ENCODE peak calls at places on chromosome 13, in five cellular contexts. X is prostate gland, U is Peyer's patch, P is stomach, E is right lobe of liver. Z is an unnamed sample. For H3K27me3, the result is how much of the 10 kb centered on the place peaks cover.

GRCh38 chr13:43405457-43405856 is 381.3 kb downstream of the ENOX1 start:
- DNase-seq in E (no peak), U (no peak), X (no peak), P (no peak), Z (no peak)

GRCh38 chr13:107730835-107731234 is 484.5 kb downstream of the LIG4 start:
- DNase-seq in E (no peak), P (no peak), U (no peak), X (no peak), Z (no peak)

GRCh38 chr13:72648513-72649065 is 78.8 kb downstream of the MZT1 start:
- DNase-seq in U (no peak), P (no peak), E (no peak), X (no peak), Z (no peak)

GRCh38 chr13:73174521-73175010 is 115.8 kb downstream of the KLF5 start:
- DNase-seq in P (no peak), U (no peak), X (no peak), E (no peak), Z (no peak)

GRCh38 chr13:59635591-59635990 is 528.1 kb downstream of the DIAPH3 start:
- DNase-seq in U (no peak), E (no peak), X (no peak), P (no peak), Z (no peak)

GRCh38 chr13:109275848-109276247 is 510.5 kb downstream of the IRS2 start:
- DNase-seq in X (peak), E (no peak), U (peak), P (no peak), Z (no peak)

GRCh38 chr13:34421849-34422475 is 520.1 kb upstream of the NBEA start:
- DNase-seq in E (no peak), U (no peak), X (no peak), P (no peak), Z (no peak)

GRCh38 chr13:19910336-19911072 is 47.1 kb upstream of the ZMYM5 start:
- DNase-seq in P (peak), U (no peak), X (no peak), E (no peak), Z (no peak)

GRCh38 chr13:101499406-101499805 is 46.9 kb downstream of the ITGBL1 start:
- DNase-seq in E (no peak), U (no peak), X (no peak), P (no peak), Z (no peak)

GRCh38 chr13:95781016-95781415 is 104.1 kb downstream of the DNAJC3 start:
- DNase-seq in U (no peak), E (no peak), X (no peak), P (no peak), Z (no peak)

GRCh38 chr13:31922724-31923123 is 108.8 kb upstream of the FRY start:
- DNase-seq in U (no peak), E (no peak), P (no peak), X (no peak), Z (no peak)

GRCh38 chr13:79645569-79645968 is 164.6 kb downstream of the NDFIP2 start:
- DNase-seq in X (no peak), U (no peak), E (no peak), P (no peak), Z (no peak)

DNA sequence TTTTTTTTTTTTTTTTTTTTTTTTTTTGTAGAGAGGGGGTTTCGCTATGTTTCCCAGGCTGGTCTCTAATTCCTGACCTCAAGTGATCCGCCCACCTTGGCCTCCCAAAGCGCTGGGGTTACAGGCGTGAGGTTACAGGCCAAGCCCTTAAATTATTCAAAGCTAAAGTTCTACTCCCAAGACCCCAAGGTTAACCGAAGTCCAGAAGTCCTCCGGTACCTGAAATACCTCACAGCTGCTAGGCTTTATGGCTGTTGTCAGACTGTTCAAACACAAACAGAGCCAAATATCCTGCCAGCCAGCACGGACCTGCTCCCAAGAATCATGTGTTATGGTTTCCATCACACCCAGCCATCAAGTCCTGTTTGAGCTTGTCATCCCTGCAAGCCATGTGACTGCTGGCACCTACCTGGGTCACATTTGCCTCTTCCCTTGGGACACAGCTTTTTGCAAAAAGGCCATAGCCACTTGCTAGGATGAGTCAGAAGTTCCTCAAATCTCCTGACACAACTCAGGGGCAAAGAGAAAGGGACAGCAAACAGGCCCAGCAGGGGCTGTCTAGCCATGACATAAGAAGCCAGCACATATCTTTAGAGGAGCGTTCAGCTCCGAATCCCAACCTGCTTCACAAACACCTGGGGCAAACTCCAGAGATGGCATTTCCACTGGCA is 129.9 kb downstream of the FOXO1 start:
- DNase-seq in U (no peak), X (peak), E (peak), P (peak), Z (no peak)
- TF ChIP-seq POLR2A in U (no peak), X (no peak), E (no peak), P (no peak), Z (no peak)

GRCh38 chr13:50126378-50127016 is 111.3 kb downstream of the KCNRG start:
- DNase-seq in P (no peak), X (no peak), E (no peak), U (peak), Z (no peak)
- H3K27me3 ChIP-seq in P (under half), X (under half), E (under half), U (under half), Z (under half)

GRCh38 chr13:38670627-38671026 is 16.2 kb upstream of the FREM2 start:
- DNase-seq in X (no peak), E (no peak), P (no peak), U (no peak), Z (no peak)
- TF ChIP-seq CTCF in X (peak), E (no peak), P (no peak), U (no peak), Z (no peak)

DNA sequence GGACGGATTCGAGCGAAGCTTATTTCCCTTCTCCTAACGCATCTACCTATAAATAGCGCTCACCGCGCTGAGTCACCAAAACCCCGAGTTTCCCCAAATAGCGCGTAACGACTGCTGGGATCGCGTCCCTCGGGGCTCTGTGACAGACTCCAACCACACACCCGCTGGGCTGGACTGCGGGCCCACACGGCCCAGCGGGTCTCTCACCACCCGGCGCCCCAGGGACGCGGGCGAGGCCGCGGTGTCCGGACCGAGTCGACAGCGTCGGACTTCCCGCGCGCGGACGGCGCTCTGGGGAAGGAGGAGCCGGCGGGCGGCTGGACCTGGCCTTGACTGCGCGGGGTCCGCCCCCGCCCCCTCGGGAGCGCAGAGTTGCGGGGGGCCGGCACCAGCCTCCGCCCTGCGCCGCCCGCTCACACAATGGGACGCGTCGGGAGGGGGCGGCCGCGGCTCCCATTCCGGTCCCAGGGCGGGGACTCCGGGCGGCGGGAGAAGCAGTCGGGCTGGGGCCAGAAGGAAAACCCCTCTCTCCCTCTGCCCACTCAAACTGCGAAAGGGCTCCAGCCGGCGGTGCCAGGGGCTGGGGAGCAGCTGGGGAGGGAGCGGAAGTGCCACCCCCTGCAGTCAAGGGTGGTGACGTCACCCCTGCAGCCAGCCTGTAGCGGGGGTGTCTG is 108.8 kb downstream of the KCNRG start:
- DNase-seq in X (peak), U (peak), E (no peak), P (peak), Z (peak)
- TF ChIP-seq POLR2A in X (peak), U (no peak), E (peak), P (peak), Z (peak)

GRCh38 chr13:99963832-99964339 is 7.7 kb downstream of the ZIC5 start:
- DNase-seq in E (no peak), U (no peak), P (no peak), X (no peak), Z (no peak)
- H3K27me3 ChIP-seq in E (half or more), U (under half), P (half or more), X (half or more), Z (half or more)

GRCh38 chr13:36183901-36184300 is 30.5 kb downstream of the SOHLH2 start:
- DNase-seq in X (no peak), U (no peak), E (no peak), P (no peak), Z (no peak)
- TF ChIP-seq CTCF in X (no peak), U (no peak), E (no peak), P (no peak), Z (no peak)

DNA sequence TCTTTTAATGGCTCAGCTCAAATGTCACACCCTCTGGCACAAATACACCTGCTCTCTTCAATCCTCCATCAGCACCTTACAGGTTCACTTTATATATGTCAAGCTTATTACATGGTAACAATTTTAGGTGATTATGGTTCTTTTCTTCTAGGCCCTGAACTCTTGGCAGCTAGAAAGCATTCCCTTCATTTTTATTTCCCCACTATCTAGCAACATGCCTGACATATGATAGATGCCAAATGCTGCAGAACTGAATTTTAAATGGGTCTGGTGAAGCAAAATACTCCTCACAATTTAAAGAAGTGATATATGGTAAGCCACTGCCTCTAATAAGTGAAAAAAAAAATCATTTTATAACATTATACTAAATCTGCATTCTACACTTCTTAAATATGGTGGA is 95.2 kb downstream of the USP12 start:
- DNase-seq in X (no peak), E (no peak), U (no peak), P (no peak), Z (no peak)
- TF ChIP-seq POLR2A in X (no peak), E (no peak), U (no peak), P (no peak), Z (no peak)

DNA sequence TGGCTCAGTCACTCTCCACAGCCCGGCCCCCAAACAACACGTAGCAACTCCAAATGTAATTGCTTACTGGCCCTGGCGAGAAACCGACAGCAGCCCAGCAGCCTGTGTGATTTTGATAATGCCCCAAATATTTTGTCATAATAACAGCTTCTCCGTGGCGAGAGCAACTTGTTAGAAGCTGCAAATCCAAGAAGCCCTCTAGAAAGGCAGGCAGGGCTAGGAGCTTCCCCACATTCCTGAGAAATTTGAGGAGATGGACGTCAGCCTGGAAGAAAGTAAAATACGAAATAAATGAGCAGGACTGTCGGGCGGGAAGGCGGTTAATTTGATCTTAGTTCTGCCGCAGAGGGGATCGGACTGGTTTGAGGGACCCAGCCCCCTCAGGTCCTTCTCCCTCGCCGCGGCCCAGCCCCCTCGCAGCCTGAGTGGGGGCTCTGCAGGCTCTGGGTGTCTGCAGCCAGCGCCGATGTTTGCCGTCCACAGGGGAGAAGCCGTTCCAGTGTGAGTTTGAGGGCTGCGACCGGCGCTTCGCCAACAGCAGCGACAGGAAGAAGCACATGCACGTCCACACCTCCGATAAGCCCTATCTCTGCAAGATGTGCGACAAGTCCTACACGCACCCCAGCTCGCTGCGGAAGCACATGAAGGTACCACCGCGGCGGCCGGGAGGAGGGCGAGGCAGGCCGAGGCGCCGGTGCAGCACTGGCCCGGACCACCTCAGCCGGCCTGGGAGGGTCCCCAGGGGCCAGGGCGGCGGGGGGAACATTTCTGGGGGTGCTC is 3.1 kb downstream of the ZIC2 start:
- DNase-seq in P (no peak), X (no peak), E (no peak), U (no peak), Z (no peak)
- H3K27me3 ChIP-seq in P (half or more), X (half or more), E (half or more), U (under half), Z (under half)

DNA sequence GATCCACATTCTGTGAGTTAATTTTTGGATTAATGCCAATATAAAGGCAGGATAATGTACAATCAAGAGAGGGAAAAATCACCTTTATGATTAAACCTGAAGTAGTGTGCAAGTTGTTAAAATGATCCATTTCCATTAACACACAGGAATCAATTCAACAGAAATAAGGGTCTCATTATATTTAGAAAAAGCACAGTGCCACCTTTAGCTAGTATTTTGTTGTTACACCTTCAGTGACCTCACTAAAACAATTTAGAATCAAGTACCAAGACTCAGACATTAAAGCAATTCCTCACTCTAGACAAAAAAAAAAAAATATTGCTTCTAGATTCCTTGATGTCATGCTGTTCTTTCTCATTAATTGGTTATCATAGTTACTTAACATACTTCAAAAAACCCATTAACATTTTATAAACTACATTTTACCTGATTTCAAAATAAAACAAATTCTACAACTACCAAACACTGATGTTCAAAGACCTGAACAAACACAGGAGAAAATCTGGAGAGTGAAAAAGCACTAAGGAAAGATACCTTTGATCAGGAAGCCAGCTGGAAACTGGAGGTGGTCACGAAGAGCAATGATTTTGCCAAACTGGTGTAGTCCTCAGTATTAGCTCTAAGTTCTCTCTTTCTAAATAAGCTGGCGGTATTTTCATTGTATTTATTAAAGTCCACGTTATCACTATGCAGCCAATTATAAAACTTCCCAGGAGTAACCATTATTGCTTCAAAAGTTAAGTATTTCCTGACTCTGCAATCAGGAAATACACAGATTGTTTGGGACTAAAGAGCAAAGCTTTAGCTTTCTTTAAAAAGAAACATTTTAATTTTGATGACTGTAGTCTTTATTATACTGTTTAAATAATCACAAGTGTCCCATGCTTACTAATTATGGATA is 115.3 kb downstream of the TBC1D4 start:
- DNase-seq in E (no peak), P (no peak), X (no peak), U (no peak), Z (no peak)
- TF ChIP-seq CTCF in E (no peak), P (no peak), X (no peak), U (no peak), Z (no peak)

GRCh38 chr13:110305949-110306339 is 1.0 kb downstream of the COL4A1 start:
- DNase-seq in U (no peak), E (no peak), X (no peak), P (no peak), Z (no peak)

GRCh38 chr13:110306340-110306959 is 507 bp downstream of the COL4A1 start:
- DNase-seq in E (no peak), P (no peak), U (peak), X (no peak), Z (peak)

GRCh38 chr13:110307697-110308376 is 753 bp downstream of the COL4A2 start:
- DNase-seq in U (no peak), X (no peak), P (no peak), E (no peak), Z (no peak)

GRCh38 chr13:110308377-110309158 is 1.5 kb downstream of the COL4A2 start:
- DNase-seq in P (no peak), U (peak), E (no peak), X (no peak), Z (peak)

GRCh38 chr13:110306960-110307696 is at the start of the genes COL4A1 and COL4A2:
- DNase-seq in U (peak), P (no peak), X (peak), E (no peak), Z (peak)
- TF ChIP-seq POLR2A in U (peak), P (no peak), X (peak), E (peak), Z (peak)